ENCODE peak calls at places on chromosomes 7 and 10, in seven cellular contexts. K is T-cell; F is GM20000; T is posterior cingulate gyrus; C is stimulated activated CD4-positive, alpha-beta T cell treated with anti-CD3 and anti-CD28 coated beads, Interleukin-2, amount 100 ng/mL, for 48 hours; B is activated CD4-positive, alpha-beta T cell treated with anti-CD3 and anti-CD28 coated beads, Interleukin-2, amount 50 U/mL, for 4 hours; H is left cardiac atrium. O is an unnamed sample.

GRCh38 chr10:46551701-46552525 is 4.5 kb downstream of the GPRIN2 start:
- DNase-seq in T (peak; percentile 6), H (peak; percentile 25), F (no peak), B (no peak), C (no peak), K (no peak), O (no peak)

GRCh38 chr7:73341877-73342276 is 13.9 kb downstream of the FKBP6 start:
- DNase-seq in B (no peak), K (no peak), H (no peak), F (no peak), C (no peak), T (no peak), O (no peak)

GRCh38 chr7:38942431-38943051 is 33.5 kb upstream of the VPS41 start:
- DNase-seq in F (no peak), K (no peak), C (no peak), H (no peak), B (no peak), T (no peak), O (no peak)

GRCh38 chr7:22885824-22886255 is 63.2 kb upstream of the TOMM7 start:
- DNase-seq in C (peak; percentile 46), K (peak; percentile 29), B (peak; percentile 46), H (no peak), T (no peak), F (peak; percentile 74), O (peak; percentile 9)

GRCh38 chr10:15789793-15790525 is 70.2 kb upstream of the ITGA8 start:
- DNase-seq in T (no peak), K (no peak), B (no peak), C (no peak), H (no peak), F (no peak), O (no peak)

GRCh38 chr7:67738958-67739357 is 742.3 kb downstream of the TYW1 start:
- DNase-seq in B (no peak), K (no peak), H (peak; percentile 34), C (no peak), T (no peak), F (no peak), O (no peak)

GRCh38 chr7:98119257-98119918 is 12.7 kb downstream of the LMTK2 start:
- DNase-seq in F (no peak), B (no peak), T (no peak), C (no peak), K (no peak), H (no peak), O (no peak)

GRCh38 chr7:152887191-152887590 is 127.6 kb downstream of the ACTR3B start:
- DNase-seq in H (no peak), K (no peak), T (no peak), F (no peak), C (no peak), B (no peak), O (no peak)

GRCh38 chr7:47034180-47034579 is 547.7 kb downstream of the TNS3 start:
- DNase-seq in B (no peak), C (no peak), K (no peak), F (no peak), T (no peak), H (no peak), O (no peak)

GRCh38 chr10:103192451-103193106 is 493 bp downstream of the NT5C2 start:
- DNase-seq in H (peak; percentile 90), C (peak; percentile 56), K (peak; percentile 48), B (peak; percentile 33), F (peak; percentile 82), T (peak; percentile 51), O (peak; percentile 49)

GRCh38 chr10:48493083-48493871 is 111.6 kb downstream of the ARHGAP22 start:
- DNase-seq in C (no peak), T (no peak), H (no peak), K (no peak), B (no peak), F (no peak), O (no peak)

GRCh38 chr7:17131060-17131345 is 167.4 kb upstream of the AHR start:
- DNase-seq in H (no peak), T (no peak), B (no peak), F (no peak), C (no peak), K (no peak), O (no peak)

GRCh38 chr7:127619681-127620405 is 1.9 kb upstream of the PAX4 start:
- DNase-seq in H (no peak), C (no peak), T (no peak), B (no peak), K (no peak), F (no peak), O (no peak)

GRCh38 chr7:18196638-18197037 is 169.0 kb upstream of the PRPS1L1 start:
- DNase-seq in C (no peak), T (no peak), K (no peak), B (no peak), H (no peak), F (no peak), O (no peak)

GRCh38 chr7:85529831-85530230 is 343.0 kb upstream of the SEMA3D start:
- DNase-seq in K (no peak), T (no peak), C (no peak), F (no peak), H (no peak), B (no peak), O (no peak)

GRCh38 chr10:89274928-89275327 is 23.4 kb upstream of the LIPA start:
- DNase-seq in T (no peak), B (no peak), K (no peak), H (no peak), C (no peak), F (no peak), O (no peak)

GRCh38 chr7:29607889-29608288 is 44.3 kb downstream of the PRR15 start:
- DNase-seq in F (no peak), B (no peak), T (no peak), C (no peak), K (no peak), H (no peak), O (no peak)